ENCODE peak calls at places on chromosomes 6 and 20, in four cellular contexts. W, L, Z and R are unnamed samples.
A peak's percentile ranks its signal among the peaks of the same experiment; 100 is the strongest.

GRCh38 chr6:132061381-132061780 is 110.2 kb upstream of the CCN2 start:
- DNase-seq in W (no peak), L (no peak), Z (no peak), R (no peak)

GRCh38 chr6:28335564-28336283 is at the start of gene ZSCAN31:
- DNase-seq in W (peak; percentile 94), L (peak; percentile 98), Z (peak; percentile 73), R (peak; percentile 98)

GRCh38 chr20:37053230-37053950 is 42.4 kb downstream of the RBL1 start:
- DNase-seq in W (no peak), L (no peak), Z (no peak), R (peak; percentile 15)

GRCh38 chr6:159720708-159721107 is 6.6 kb upstream of the WTAP start:
- DNase-seq in W (no peak), L (peak; percentile 36), Z (no peak), R (peak; percentile 59)

GRCh38 chr6:47241742-47242482 is 67.8 kb downstream of the TNFRSF21 start:
- DNase-seq in W (no peak), L (no peak), Z (no peak), R (no peak)

GRCh38 chr20:32285621-32286334 is 8.3 kb downstream of the KIF3B start:
- DNase-seq in W (no peak), L (peak; percentile 20), Z (peak; percentile 84), R (no peak)

GRCh38 chr6:24522090-24522820 is 27.5 kb downstream of the ALDH5A1 start:
- DNase-seq in W (no peak), L (peak; percentile 17), Z (peak; percentile 59), R (no peak)

GRCh38 chr20:10673176-10673830 is 496 bp downstream of the JAG1 start:
- DNase-seq in W (peak; percentile 64), L (no peak), Z (no peak), R (no peak)

GRCh38 chr6:111985202-111985731 is 68.6 kb upstream of the CCN6 start:
- DNase-seq in W (no peak), L (peak; percentile 99), Z (no peak), R (peak; percentile 99)

GRCh38 chr20:1894471-1894950 is 696 bp upstream of the SIRPA start:
- DNase-seq in W (peak; percentile 78), L (no peak), Z (no peak), R (no peak)

GRCh38 chr6:115838763-115839401 is 221.8 kb downstream of the FRK start:
- DNase-seq in W (no peak), L (peak; percentile 9), Z (no peak), R (peak; percentile 44)

GRCh38 chr6:46510656-46511055 is 19.4 kb upstream of the RCAN2 start:
- DNase-seq in W (peak; percentile 56), L (no peak), Z (no peak), R (no peak)

GRCh38 chr20:38275815-38276550 is 15.4 kb upstream of the KIAA1755 start:
- DNase-seq in W (no peak), L (peak; percentile 84), Z (no peak), R (peak; percentile 90)

GRCh38 chr20:18743665-18744440 is 69.7 kb upstream of the SCP2D1 start:
- DNase-seq in W (no peak), L (peak; percentile 30), Z (no peak), R (peak; percentile 42)

GRCh38 chr6:352896-353470 is 38.6 kb upstream of the IRF4 start:
- DNase-seq in W (peak; percentile 14), L (no peak), Z (no peak), R (no peak)

GRCh38 chr6:125154184-125155135 is 887 bp downstream of the TPD52L1 start:
- DNase-seq in W (peak; percentile 54), L (peak; percentile 63), Z (no peak), R (peak; percentile 60)
- TF ChIP-seq CTCF in W (no peak), L (peak; percentile 59), Z (no peak), R (peak; percentile 60)

DNA sequence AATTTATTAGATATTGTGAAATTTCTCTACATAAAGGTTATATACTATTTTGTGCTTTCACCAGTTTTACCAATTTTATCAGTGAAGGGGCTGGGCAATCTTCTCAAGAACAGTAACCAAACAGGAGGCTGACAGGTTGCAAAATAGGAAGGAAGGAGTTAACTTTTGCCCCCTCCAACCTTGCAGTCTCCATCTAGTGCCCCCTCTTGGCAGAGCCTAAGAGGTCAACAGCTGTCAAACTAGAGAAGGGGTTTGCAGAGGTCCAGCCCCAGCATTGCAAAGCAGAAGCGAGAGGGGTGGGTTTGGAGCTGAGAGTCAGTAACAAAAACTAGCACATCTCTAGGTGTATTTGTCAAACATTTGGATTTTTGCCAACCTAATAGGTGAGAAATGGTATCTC is 391.0 kb downstream of the CDC5L start:
- DNase-seq in W (no peak), L (no peak), Z (no peak), R (no peak)
- TF ChIP-seq CTCF in W (no peak), L (no peak), Z (no peak), R (no peak)

DNA sequence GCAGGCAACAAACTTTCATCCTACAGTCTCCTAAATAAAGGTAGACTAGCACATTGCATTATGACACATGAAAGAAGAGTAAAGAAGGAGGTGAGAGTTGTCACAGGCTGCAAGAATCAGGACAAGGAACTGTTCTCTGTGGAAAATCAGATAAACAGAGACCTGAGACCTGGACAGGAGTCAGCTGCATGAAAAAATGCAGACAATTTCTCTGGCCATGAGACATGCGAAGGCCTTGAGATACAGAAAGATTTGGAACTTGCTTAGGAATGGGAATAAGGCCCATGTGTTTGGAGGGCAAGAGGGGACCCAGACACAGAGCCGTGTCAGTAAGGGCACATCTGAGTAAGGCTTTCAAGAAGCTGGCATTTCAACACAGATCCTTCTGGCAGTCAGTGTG is 674.6 kb upstream of the AGPAT4 start:
- DNase-seq in W (no peak), L (no peak), Z (no peak), R (no peak)
- TF ChIP-seq CTCF in W (no peak), L (no peak), Z (no peak), R (no peak)

GRCh38 chr6:126176266-126176665 is 163.6 kb upstream of the CENPW start:
- DNase-seq in W (no peak), L (no peak), Z (no peak), R (peak; percentile 21)
- TF ChIP-seq CTCF in W (no peak), L (peak; percentile 57), Z (peak; percentile 16), R (peak; percentile 6)

GRCh38 chr20:44110816-44111568 is 76.0 kb downstream of the JPH2 start:
- DNase-seq in W (no peak), L (no peak), Z (no peak), R (no peak)

GRCh38 chr20:44112889-44113641 is 73.9 kb downstream of the JPH2 start:
- DNase-seq in W (no peak), L (no peak), Z (no peak), R (no peak)

GRCh38 chr20:44112456-44112855 is 74.5 kb downstream of the JPH2 start:
- DNase-seq in W (no peak), L (no peak), Z (no peak), R (no peak)

GRCh38 chr20:44111712-44112335 is 75.2 kb downstream of the JPH2 start:
- DNase-seq in W (no peak), L (peak; percentile 42), Z (no peak), R (peak; percentile 36)

DNA sequence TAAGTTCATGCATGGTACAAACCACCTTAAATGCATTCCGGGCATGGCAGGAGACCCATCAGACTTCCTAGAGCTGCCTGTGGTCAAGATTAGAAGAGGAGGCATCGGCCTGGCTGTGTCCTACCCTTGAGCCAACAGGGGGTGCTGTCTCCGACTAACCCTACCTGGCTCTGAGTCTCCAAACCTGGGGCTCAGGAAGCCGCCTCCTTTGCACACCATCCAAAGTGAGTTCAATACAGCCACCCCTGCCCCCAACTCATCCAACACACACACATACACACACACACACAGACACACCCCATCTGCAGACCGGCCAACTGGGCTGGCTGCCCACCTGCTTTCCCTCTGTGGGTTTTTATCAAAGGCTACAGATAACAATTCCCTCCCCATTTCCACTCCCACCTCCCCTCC is 77.0 kb downstream of the JPH2 start:
- DNase-seq in W (peak; percentile 51), L (no peak), Z (no peak), R (no peak)
- TF ChIP-seq CTCF in W (no peak), L (peak; percentile 29), Z (peak; percentile 16), R (peak; percentile 32)

DNA sequence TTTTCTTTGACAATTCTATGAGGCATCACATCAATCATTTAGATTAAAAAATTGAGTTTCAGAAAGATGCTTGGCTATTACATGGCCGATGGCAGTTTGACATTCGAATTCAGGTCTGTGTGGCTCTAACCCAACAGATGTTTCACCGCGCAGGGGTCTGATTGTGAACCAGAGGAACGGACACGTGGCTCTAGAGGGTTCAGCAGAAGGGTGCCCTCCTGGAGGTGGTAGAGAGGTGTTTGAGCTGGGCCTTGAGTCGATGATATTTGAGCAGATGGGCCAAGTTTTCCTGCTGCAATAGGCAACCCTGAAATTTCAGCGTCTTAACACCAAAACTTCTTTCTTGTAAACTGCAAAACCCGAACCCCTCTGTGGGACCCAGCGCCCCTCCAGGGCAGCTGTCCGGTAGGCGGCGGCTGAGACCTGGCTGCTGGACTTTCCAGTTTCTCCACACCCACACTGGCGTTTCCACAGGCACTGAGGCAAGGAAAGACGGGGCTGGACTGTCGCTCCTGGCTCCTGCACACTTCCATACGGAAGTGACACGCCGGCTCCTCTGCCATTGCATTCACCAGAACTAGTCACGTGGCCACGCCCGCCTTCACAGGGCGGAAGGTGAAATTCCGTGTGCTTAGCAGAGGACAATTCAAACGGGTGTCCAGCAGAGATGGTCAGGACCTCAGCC is 11.3 kb upstream of the AFDN start:
- DNase-seq in W (no peak), L (no peak), Z (no peak), R (no peak)
- TF ChIP-seq CTCF in W (no peak), L (no peak), Z (no peak), R (no peak)

DNA sequence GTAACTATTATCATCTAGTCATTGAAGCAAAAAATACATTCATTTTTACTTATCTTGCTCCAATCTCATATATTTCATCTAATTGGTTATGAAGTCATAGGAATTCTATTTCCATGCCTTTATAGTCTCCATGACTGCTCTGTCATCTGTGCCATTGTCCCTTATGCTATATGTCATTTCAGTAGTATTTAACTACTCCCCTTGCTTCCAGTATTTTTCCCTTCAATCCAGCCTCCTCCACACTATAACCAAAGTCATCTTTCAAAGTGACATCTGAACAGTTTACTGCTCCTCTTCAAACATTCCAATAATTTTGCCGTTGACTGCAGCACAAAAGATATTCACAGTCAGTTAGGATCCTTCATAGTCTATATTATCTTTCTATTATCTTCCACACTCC is 216.6 kb upstream of the HS3ST5 start:
- DNase-seq in W (no peak), L (no peak), Z (no peak), R (no peak)
- TF ChIP-seq CTCF in W (no peak), L (no peak), Z (no peak), R (no peak)

GRCh38 chr6:142913511-142914047 is 31.4 kb downstream of the HIVEP2 start:
- DNase-seq in W (no peak), L (no peak), Z (peak; percentile 94), R (no peak)
- TF ChIP-seq CTCF in W (no peak), L (no peak), Z (peak; percentile 26), R (no peak)

DNA sequence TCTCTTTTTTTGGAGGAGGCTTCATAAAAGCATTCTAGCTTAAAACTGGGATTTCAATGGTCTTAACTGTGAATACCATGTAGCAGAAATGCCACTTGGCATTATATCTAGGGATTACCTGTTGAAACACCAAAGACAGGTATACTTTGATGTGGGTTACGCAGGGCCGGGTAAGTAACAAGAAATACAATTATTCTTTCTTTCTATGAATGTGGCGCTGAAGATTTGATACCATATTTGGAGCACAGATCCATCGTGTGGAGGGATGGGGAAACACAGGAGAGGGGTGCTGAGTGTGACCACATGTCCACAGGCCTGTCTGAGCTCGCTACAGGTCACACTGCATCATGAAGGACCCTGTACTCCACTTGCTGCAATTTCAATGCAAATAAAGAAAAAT is 257.8 kb downstream of the GMPR start:
- DNase-seq in W (no peak), L (no peak), Z (no peak), R (peak; percentile 38)
- TF ChIP-seq CTCF in W (no peak), L (no peak), Z (no peak), R (no peak)